ENCODE peak calls at places on chromosomes 4 and X, in six cellular contexts. I is head of caudate nucleus, U is COR-L47, T is pons, O is NT2/D1, X is kidney epithelial cell. S is an unnamed sample.

GRCh38 chrX:39808471-39808917 is 289.3 kb downstream of the BCOR start:
- DNase-seq in I (no peak), U (no peak), T (no peak), O (no peak), X (peak), S (no peak)

GRCh38 chr4:174521800-174522182 is 497 bp downstream of the HPGD start:
- DNase-seq in I (no peak), U (peak), T (no peak), O (no peak), X (no peak), S (no peak)

GRCh38 chrX:46173159-46173558 is 372.1 kb downstream of the ZNF674 start:
- DNase-seq in I (no peak), U (no peak), T (no peak), O (no peak), X (no peak), S (no peak)

GRCh38 chr4:105551968-105552746 is at the start of gene ARHGEF38:
- DNase-seq in I (no peak), U (peak), T (no peak), O (no peak), X (peak), S (peak)

GRCh38 chr4:72377491-72378194 is 191.4 kb downstream of the ADAMTS3 start:
- DNase-seq in I (no peak), U (no peak), T (no peak), O (no peak), X (no peak), S (no peak)

GRCh38 chr4:996994-997374 is 3.8 kb upstream of the SLC26A1 start:
- DNase-seq in I (no peak), U (no peak), T (no peak), O (no peak), X (no peak), S (no peak)

GRCh38 chr4:17475481-17475880 is 36.4 kb downstream of the QDPR start:
- DNase-seq in I (no peak), U (no peak), T (no peak), O (no peak), X (no peak), S (no peak)

GRCh38 chr4:24489870-24490269 is 94.5 kb downstream of the DHX15 start:
- DNase-seq in I (no peak), U (no peak), T (no peak), O (no peak), X (no peak), S (no peak)

GRCh38 chr4:156137971-156138581 is 184.4 kb upstream of the CTSO start:
- DNase-seq in I (no peak), U (peak), T (no peak), O (no peak), X (no peak), S (no peak)

GRCh38 chrX:69551421-69552009 is 47.4 kb downstream of the NALF2 start:
- DNase-seq in I (no peak), U (no peak), T (no peak), O (no peak), X (no peak), S (no peak)

GRCh38 chr4:39365360-39365759 is 802 bp downstream of the RFC1 start:
- DNase-seq in I (no peak), U (no peak), T (no peak), O (no peak), X (no peak), S (no peak)